ENCODE peak calls at places on chromosomes 5 and 9, in seven cellular contexts. H is GM23338, V is stomach, I is K562, L is sigmoid colon, G is Panc1, N is transverse colon. O is an unnamed sample.

GRCh38 chr5:166699616-166700015 is 1591.8 kb upstream of the WWC1 start:
- DNase-seq in H (no peak), V (no peak), I (no peak), L (no peak), G (no peak), N (no peak), O (no peak)

GRCh38 chr9:16743375-16743774 is 127.1 kb downstream of the BNC2 start:
- DNase-seq in H (no peak), V (no peak), I (no peak), L (no peak), G (no peak), N (no peak), O (no peak)

GRCh38 chr5:32072054-32072453 is 102.1 kb downstream of the GOLPH3 start:
- DNase-seq in H (no peak), V (no peak), I (no peak), L (no peak), G (no peak), N (no peak), O (no peak)

GRCh38 chr5:128271859-128272446 is 188.4 kb downstream of the SLC12A2 start:
- DNase-seq in H (peak), V (no peak), I (peak), L (no peak), G (peak), N (no peak), O (no peak)

GRCh38 chr5:144122081-144122480 is 48.4 kb downstream of the YIPF5 start:
- DNase-seq in H (no peak), V (no peak), I (no peak), L (no peak), G (no peak), N (no peak), O (no peak)

GRCh38 chr5:164359931-164360290 is 854.5 kb downstream of the MAT2B start:
- DNase-seq in H (no peak), V (no peak), I (no peak), L (no peak), G (no peak), N (no peak), O (no peak)

GRCh38 chr5:68214472-68215207 is 916 bp upstream of the PIK3R1 start:
- DNase-seq in H (peak), V (no peak), I (no peak), L (no peak), G (no peak), N (no peak), O (peak)

GRCh38 chr5:158013303-158013702 is 154.4 kb upstream of the CLINT1 start:
- DNase-seq in H (peak), V (no peak), I (no peak), L (no peak), G (no peak), N (no peak), O (no peak)

GRCh38 chr5:163424836-163425235 is 12.6 kb upstream of the CCNG1 start:
- DNase-seq in H (no peak), V (no peak), I (peak), L (no peak), G (no peak), N (no peak), O (no peak)

GRCh38 chr9:114499941-114500528 is 5.2 kb downstream of the WHRN start:
- DNase-seq in H (no peak), V (no peak), I (no peak), L (no peak), G (no peak), N (no peak), O (no peak)

GRCh38 chr5:3715048-3715447 is 119.4 kb downstream of the IRX1 start:
- DNase-seq in H (peak), V (no peak), I (no peak), L (no peak), G (no peak), N (no peak), O (no peak)

GRCh38 chr5:66958126-66958983 is 238.2 kb downstream of the CD180 start:
- DNase-seq in H (peak), V (no peak), I (no peak), L (no peak), G (no peak), N (no peak), O (no peak)

GRCh38 chr9:18067553-18068120 is 406.3 kb upstream of the ADAMTSL1 start:
- DNase-seq in H (no peak), V (no peak), I (no peak), L (peak), G (no peak), N (no peak), O (no peak)

GRCh38 chr9:136499071-136499934 is 16.5 kb upstream of the SEC16A start:
- DNase-seq in H (no peak), V (no peak), I (no peak), L (no peak), G (no peak), N (no peak), O (no peak)

GRCh38 chr9:130938652-130939404 is at the start of gene FIBCD1:
- DNase-seq in H (peak), V (no peak), I (peak), L (no peak), G (no peak), N (peak), O (no peak)

GRCh38 chr5:95631991-95632675 is 12.2 kb downstream of the GPR150 start:
- DNase-seq in H (no peak), V (no peak), I (peak), L (no peak), G (no peak), N (peak), O (no peak)

GRCh38 chr5:98602534-98603112 is 170.8 kb upstream of the RGMB start:
- DNase-seq in H (no peak), V (no peak), I (no peak), L (no peak), G (no peak), N (no peak), O (no peak)

GRCh38 chr5:14326035-14326909 is 183.1 kb downstream of the TRIO start:
- DNase-seq in H (peak), V (no peak), I (peak), L (no peak), G (no peak), N (no peak), O (no peak)

GRCh38 chr5:58019614-58020013 is 440.3 kb downstream of the PLK2 start:
- DNase-seq in H (no peak), V (peak), I (peak), L (no peak), G (no peak), N (peak), O (peak)

GRCh38 chr5:72559866-72560766 is 52.9 kb upstream of the ZNF366 start:
- DNase-seq in H (peak), V (no peak), I (peak), L (no peak), G (no peak), N (no peak), O (no peak)

GRCh38 chr5:14665949-14666741 is 1.6 kb downstream of the OTULIN start:
- DNase-seq in H (peak), V (no peak), I (peak), L (no peak), G (no peak), N (peak), O (peak)

GRCh38 chr5:10229306-10230048 is 20.2 kb downstream of the ATPSCKMT start:
- DNase-seq in H (peak), V (no peak), I (peak), L (no peak), G (no peak), N (no peak), O (no peak)

GRCh38 chr9:116233160-116233530 is 79.6 kb downstream of the PAPPA start:
- DNase-seq in H (no peak), V (no peak), I (no peak), L (no peak), G (no peak), N (no peak), O (no peak)

GRCh38 chr9:121242219-121242954 is 25.6 kb upstream of the GSN start:
- DNase-seq in H (no peak), V (no peak), I (no peak), L (no peak), G (no peak), N (no peak), O (no peak)

GRCh38 chr5:178387856-178388190 is 155.2 kb upstream of the PHYKPL start:
- DNase-seq in H (no peak), V (peak), I (no peak), L (peak), G (no peak), N (no peak), O (peak)

GRCh38 chr5:151345808-151346478 is 1.4 kb downstream of the SLC36A2 start:
- DNase-seq in H (no peak), V (no peak), I (no peak), L (no peak), G (no peak), N (no peak), O (no peak)

GRCh38 chr9:129676970-129677369 is 11.5 kb downstream of the PRRX2 start:
- DNase-seq in H (no peak), V (no peak), I (no peak), L (no peak), G (no peak), N (no peak), O (no peak)

GRCh38 chr5:116303340-116303739 is 218.5 kb downstream of the COMMD10 start:
- DNase-seq in H (no peak), V (no peak), I (no peak), L (no peak), G (no peak), N (no peak), O (no peak)

GRCh38 chr5:54722846-54723433 is 205.4 kb downstream of the SNX18 start:
- DNase-seq in H (no peak), V (no peak), I (no peak), L (no peak), G (no peak), N (no peak), O (no peak)

GRCh38 chr5:160479926-160480325 is 58.3 kb downstream of the PTTG1 start:
- DNase-seq in H (no peak), V (no peak), I (no peak), L (no peak), G (peak), N (no peak), O (no peak)

GRCh38 chr5:72152506-72152905 is 45.2 kb downstream of the MAP1B start:
- DNase-seq in H (no peak), V (no peak), I (no peak), L (no peak), G (no peak), N (no peak), O (no peak)

GRCh38 chr9:128913048-128913900 is 7.5 kb upstream of the PHYHD1 start:
- DNase-seq in H (no peak), V (no peak), I (no peak), L (no peak), G (no peak), N (no peak), O (no peak)

GRCh38 chr5:181245427-181246275 is 1.9 kb upstream of the RACK1 start:
- DNase-seq in H (no peak), V (no peak), I (peak), L (no peak), G (no peak), N (peak), O (peak)

GRCh38 chr5:73673161-73673591 is 47.2 kb downstream of the ARHGEF28 start:
- DNase-seq in H (no peak), V (no peak), I (peak), L (no peak), G (peak), N (no peak), O (no peak)

GRCh38 chr5:115838885-115839518 is 2.4 kb downstream of the ATG12 start:
- DNase-seq in H (peak), V (no peak), I (peak), L (no peak), G (no peak), N (peak), O (peak)

GRCh38 chr9:7935666-7936065 is 136.1 kb upstream of the DMAC1 start:
- DNase-seq in H (no peak), V (no peak), I (no peak), L (no peak), G (no peak), N (no peak), O (no peak)
- H3K27ac ChIP-seq in H (no peak), V (no peak), I (no peak), L (no peak), G (no peak), N (no peak), O (peak)

GRCh38 chr5:135029468-135030122 is 4.4 kb downstream of the PITX1 start:
- DNase-seq in H (no peak), V (no peak), I (no peak), L (no peak), G (no peak), N (no peak), O (no peak)
- TF ChIP-seq POLR2AphosphoS5 in H (no peak), V (no peak), I (no peak), L (peak), G (no peak), N (peak), O (no peak)

GRCh38 chr5:6393596-6394194 is 15.3 kb upstream of the MED10 start:
- DNase-seq in H (no peak), V (no peak), I (no peak), L (no peak), G (no peak), N (no peak), O (no peak)

GRCh38 chr5:6394429-6395101 is 16.2 kb upstream of the MED10 start:
- DNase-seq in H (no peak), V (no peak), I (no peak), L (no peak), G (no peak), N (no peak), O (no peak)

GRCh38 chr5:6396043-6396442 is 17.7 kb upstream of the MED10 start:
- DNase-seq in H (no peak), V (no peak), I (no peak), L (no peak), G (no peak), N (no peak), O (no peak)

GRCh38 chr5:6395621-6396020 is 17.3 kb upstream of the MED10 start:
- DNase-seq in H (no peak), V (no peak), I (no peak), L (no peak), G (no peak), N (no peak), O (no peak)

DNA sequence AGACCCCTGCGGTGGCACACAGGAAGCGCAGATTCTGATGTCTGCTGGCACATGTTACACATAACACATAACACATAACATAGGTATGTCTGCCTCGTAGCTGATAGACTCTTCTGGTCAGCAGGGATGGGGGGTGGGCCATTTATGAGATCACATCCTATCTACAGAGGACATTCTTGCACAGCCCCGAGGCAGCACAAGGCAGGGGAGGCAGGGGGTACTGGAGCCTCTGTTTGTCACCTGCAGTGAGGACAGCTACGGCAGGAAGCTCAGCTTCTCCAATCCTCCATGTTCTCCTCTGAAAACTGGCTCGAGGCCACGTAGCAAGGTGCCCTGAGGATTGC is 16.7 kb upstream of the MED10 start:
- DNase-seq in H (no peak), V (no peak), I (no peak), L (no peak), G (no peak), N (no peak), O (no peak)
- H3K27ac ChIP-seq in H (no peak), V (no peak), I (no peak), L (no peak), G (no peak), N (no peak), O (no peak)

GRCh38 chr5:159101689-159102088 is 2.0 kb upstream of the EBF1 start:
- DNase-seq in H (no peak), V (no peak), I (no peak), L (no peak), G (no peak), N (no peak), O (no peak)
- TF ChIP-seq POLR2AphosphoS5 in H (no peak), V (no peak), I (no peak), L (no peak), G (no peak), N (no peak), O (no peak)

GRCh38 chr5:146105477-146105876 is at the start of gene PLAC8L1:
- DNase-seq in H (no peak), V (no peak), I (no peak), L (no peak), G (no peak), N (no peak), O (no peak)
- H3K27ac ChIP-seq in H (no peak), V (no peak), I (no peak), L (no peak), G (no peak), N (no peak), O (no peak)

O was measured in spleen.